ENCODE peak calls at places on chromosomes 5 and 9, in seven cellular contexts. One of them, this sample, is unnamed.

GRCh38 chr9:126673689-126674364 is 60.1 kb downstream of the LMX1B start:
- DNase-seq in transverse colon: no peak
- DNase-seq in HepG2: peak
- DNase-seq in A549: no peak
- DNase-seq in upper lobe of left lung: no peak
- DNase-seq in tibial nerve: no peak
- DNase-seq in stomach: no peak
- DNase-seq in this sample: peak

GRCh38 chr5:137310051-137310730 is 188.9 kb downstream of the SPOCK1 start:
- DNase-seq in A549: peak
- DNase-seq in tibial nerve: no peak
- DNase-seq in stomach: no peak
- DNase-seq in transverse colon: no peak
- DNase-seq in upper lobe of left lung: no peak
- DNase-seq in HepG2: no peak
- DNase-seq in this sample: no peak

GRCh38 chr5:40401965-40402364 is 277.8 kb upstream of the PTGER4 start:
- DNase-seq in HepG2: no peak
- DNase-seq in upper lobe of left lung: no peak
- DNase-seq in stomach: no peak
- DNase-seq in tibial nerve: no peak
- DNase-seq in transverse colon: no peak
- DNase-seq in A549: no peak
- DNase-seq in this sample: no peak

GRCh38 chr5:180013660-180014059 is 57.9 kb downstream of the RNF130 start:
- DNase-seq in tibial nerve: no peak
- DNase-seq in transverse colon: no peak
- DNase-seq in A549: no peak
- DNase-seq in stomach: no peak
- DNase-seq in HepG2: no peak
- DNase-seq in upper lobe of left lung: no peak
- DNase-seq in this sample: no peak

GRCh38 chr9:93807166-93808013 is 147.8 kb downstream of the BARX1 start:
- DNase-seq in upper lobe of left lung: no peak
- DNase-seq in HepG2: no peak
- DNase-seq in transverse colon: no peak
- DNase-seq in tibial nerve: no peak
- DNase-seq in stomach: no peak
- DNase-seq in A549: no peak
- DNase-seq in this sample: no peak

GRCh38 chr9:81822967-81823366 is 105.3 kb upstream of the SPATA31D4 start:
- DNase-seq in A549: no peak
- DNase-seq in upper lobe of left lung: no peak
- DNase-seq in transverse colon: no peak
- DNase-seq in tibial nerve: no peak
- DNase-seq in HepG2: no peak
- DNase-seq in stomach: no peak
- DNase-seq in this sample: no peak

GRCh38 chr9:74570879-74571512 is 73.9 kb downstream of the RORB start:
- DNase-seq in upper lobe of left lung: no peak
- DNase-seq in transverse colon: no peak
- DNase-seq in stomach: no peak
- DNase-seq in HepG2: peak
- DNase-seq in A549: peak
- DNase-seq in tibial nerve: peak
- DNase-seq in this sample: no peak

GRCh38 chr5:14705556-14705955 is 41.0 kb downstream of the OTULIN start:
- DNase-seq in tibial nerve: no peak
- DNase-seq in stomach: no peak
- DNase-seq in transverse colon: no peak
- DNase-seq in HepG2: no peak
- DNase-seq in A549: no peak
- DNase-seq in upper lobe of left lung: no peak
- DNase-seq in this sample: no peak

GRCh38 chr9:95341262-95342011 is 23.9 kb upstream of the FANCC start:
- DNase-seq in upper lobe of left lung: no peak
- DNase-seq in A549: no peak
- DNase-seq in transverse colon: no peak
- DNase-seq in HepG2: no peak
- DNase-seq in tibial nerve: no peak
- DNase-seq in stomach: no peak
- DNase-seq in this sample: no peak

GRCh38 chr5:95591490-95591901 is 28.4 kb upstream of the GPR150 start:
- DNase-seq in tibial nerve: no peak
- DNase-seq in HepG2: peak
- DNase-seq in upper lobe of left lung: no peak
- DNase-seq in A549: no peak
- DNase-seq in transverse colon: no peak
- DNase-seq in stomach: no peak
- DNase-seq in this sample: no peak

GRCh38 chr5:5544094-5544663 is 121.7 kb downstream of the ICE1 start:
- DNase-seq in HepG2: no peak
- DNase-seq in tibial nerve: no peak
- DNase-seq in A549: no peak
- DNase-seq in upper lobe of left lung: no peak
- DNase-seq in transverse colon: no peak
- DNase-seq in stomach: no peak
- DNase-seq in this sample: no peak

GRCh38 chr9:120267929-120268328 is 312.0 kb downstream of the CDK5RAP2 start:
- DNase-seq in upper lobe of left lung: no peak
- DNase-seq in transverse colon: no peak
- DNase-seq in A549: no peak
- DNase-seq in HepG2: no peak
- DNase-seq in stomach: no peak
- DNase-seq in tibial nerve: no peak
- DNase-seq in this sample: no peak

GRCh38 chr9:90112791-90113190 is 508.0 kb downstream of the GADD45G start:
- DNase-seq in transverse colon: no peak
- DNase-seq in HepG2: no peak
- DNase-seq in upper lobe of left lung: no peak
- DNase-seq in tibial nerve: no peak
- DNase-seq in stomach: no peak
- DNase-seq in A549: no peak
- DNase-seq in this sample: no peak

GRCh38 chr9:77038281-77039036 is 19.0 kb downstream of the FOXB2 start:
- DNase-seq in A549: no peak
- DNase-seq in transverse colon: no peak
- DNase-seq in upper lobe of left lung: no peak
- DNase-seq in tibial nerve: no peak
- DNase-seq in HepG2: no peak
- DNase-seq in stomach: no peak
- DNase-seq in this sample: no peak

GRCh38 chr5:39523821-39524220 is 99.0 kb upstream of the DAB2 start:
- DNase-seq in upper lobe of left lung: no peak
- DNase-seq in transverse colon: no peak
- DNase-seq in HepG2: no peak
- DNase-seq in stomach: no peak
- DNase-seq in A549: no peak
- DNase-seq in tibial nerve: no peak
- DNase-seq in this sample: no peak

GRCh38 chr5:138465288-138466057 is at the start of gene EGR1:
- DNase-seq in upper lobe of left lung: peak
- DNase-seq in HepG2: peak
- DNase-seq in stomach: peak
- DNase-seq in A549: peak
- DNase-seq in transverse colon: peak
- DNase-seq in tibial nerve: peak
- DNase-seq in this sample: peak

GRCh38 chr5:96629774-96630173 is 32.4 kb upstream of the CAST start:
- DNase-seq in HepG2: peak
- DNase-seq in tibial nerve: no peak
- DNase-seq in stomach: peak
- DNase-seq in transverse colon: no peak
- DNase-seq in A549: peak
- DNase-seq in upper lobe of left lung: peak
- DNase-seq in this sample: no peak

DNA sequence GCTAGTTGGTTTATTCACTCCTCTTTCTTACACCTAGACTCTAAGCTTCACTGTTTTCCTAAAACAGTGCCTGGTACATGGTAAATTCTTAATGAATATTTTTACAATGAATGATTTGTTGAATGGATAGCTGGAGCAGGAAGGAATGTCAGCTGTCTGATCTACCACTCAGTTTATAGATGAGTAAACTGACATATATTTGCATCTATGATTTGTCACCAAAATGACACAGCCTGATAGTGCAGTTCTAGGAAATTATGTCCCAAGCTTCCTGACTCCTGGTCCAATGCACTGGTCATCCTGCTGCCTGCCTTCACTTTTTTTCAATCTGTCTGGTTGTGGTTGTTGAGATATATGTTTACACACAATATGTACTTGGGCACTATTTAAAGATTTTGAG is 651.7 kb upstream of the WWC1 start:
- DNase-seq in HepG2: no peak
- DNase-seq in transverse colon: no peak
- DNase-seq in stomach: no peak
- DNase-seq in upper lobe of left lung: no peak
- DNase-seq in tibial nerve: no peak
- DNase-seq in A549: no peak
- DNase-seq in this sample: no peak
- TF ChIP-seq EP300 in HepG2: no peak
- TF ChIP-seq EP300 in transverse colon: no peak
- TF ChIP-seq EP300 in stomach: no peak
- TF ChIP-seq EP300 in upper lobe of left lung: no peak
- TF ChIP-seq EP300 in tibial nerve: no peak
- TF ChIP-seq EP300 in A549: no peak
- TF ChIP-seq EP300 in this sample: no peak

GRCh38 chr9:129139993-129140396 is 28.8 kb downstream of the PTPA start:
- DNase-seq in upper lobe of left lung: peak
- DNase-seq in HepG2: peak
- DNase-seq in transverse colon: peak
- DNase-seq in A549: peak
- DNase-seq in tibial nerve: peak
- DNase-seq in stomach: peak
- DNase-seq in this sample: peak
- TF ChIP-seq POLR2A in upper lobe of left lung: no peak
- TF ChIP-seq POLR2A in HepG2: peak
- TF ChIP-seq POLR2A in transverse colon: peak
- TF ChIP-seq POLR2A in A549: peak
- TF ChIP-seq POLR2A in tibial nerve: peak
- TF ChIP-seq POLR2A in stomach: no peak
- TF ChIP-seq POLR2A in this sample: no peak

GRCh38 chr9:86354882-86355399 is 731 bp upstream of the TUT7 start:
- DNase-seq in HepG2: peak
- DNase-seq in upper lobe of left lung: no peak
- DNase-seq in A549: peak
- DNase-seq in tibial nerve: no peak
- DNase-seq in stomach: no peak
- DNase-seq in transverse colon: no peak
- DNase-seq in this sample: no peak

GRCh38 chr9:86355814-86356213 is 1.6 kb upstream of the TUT7 start:
- DNase-seq in HepG2: no peak
- DNase-seq in A549: no peak
- DNase-seq in upper lobe of left lung: no peak
- DNase-seq in tibial nerve: no peak
- DNase-seq in transverse colon: no peak
- DNase-seq in stomach: no peak
- DNase-seq in this sample: no peak

GRCh38 chr9:86352440-86353106 is 1.6 kb downstream of the TUT7 start:
- DNase-seq in transverse colon: no peak
- DNase-seq in tibial nerve: no peak
- DNase-seq in stomach: no peak
- DNase-seq in upper lobe of left lung: no peak
- DNase-seq in A549: no peak
- DNase-seq in HepG2: no peak
- DNase-seq in this sample: no peak

GRCh38 chr9:86353591-86354047 is 591 bp downstream of the TUT7 start:
- DNase-seq in HepG2: peak
- DNase-seq in transverse colon: peak
- DNase-seq in A549: peak
- DNase-seq in stomach: peak
- DNase-seq in tibial nerve: no peak
- DNase-seq in upper lobe of left lung: peak
- DNase-seq in this sample: no peak

GRCh38 chr9:86354048-86354881 is at the start of gene TUT7:
- DNase-seq in A549: peak
- DNase-seq in transverse colon: peak
- DNase-seq in stomach: peak
- DNase-seq in tibial nerve: peak
- DNase-seq in upper lobe of left lung: peak
- DNase-seq in HepG2: peak
- DNase-seq in this sample: peak
- TF ChIP-seq EP300 in A549: no peak
- TF ChIP-seq EP300 in transverse colon: peak
- TF ChIP-seq EP300 in stomach: no peak
- TF ChIP-seq EP300 in tibial nerve: peak
- TF ChIP-seq EP300 in upper lobe of left lung: no peak
- TF ChIP-seq EP300 in HepG2: no peak
- TF ChIP-seq EP300 in this sample: no peak

GRCh38 chr5:141877478-141878185 is 578 bp downstream of the PCDH1 start:
- DNase-seq in tibial nerve: no peak
- DNase-seq in HepG2: no peak
- DNase-seq in transverse colon: peak
- DNase-seq in upper lobe of left lung: no peak
- DNase-seq in stomach: no peak
- DNase-seq in A549: no peak
- DNase-seq in this sample: no peak

GRCh38 chr5:141875022-141875740 is 3.0 kb downstream of the PCDH1 start:
- DNase-seq in HepG2: no peak
- DNase-seq in A549: no peak
- DNase-seq in transverse colon: no peak
- DNase-seq in stomach: peak
- DNase-seq in upper lobe of left lung: no peak
- DNase-seq in tibial nerve: no peak
- DNase-seq in this sample: no peak

GRCh38 chr5:141874262-141874964 is 3.8 kb downstream of the PCDH1 start:
- DNase-seq in transverse colon: peak
- DNase-seq in upper lobe of left lung: no peak
- DNase-seq in A549: no peak
- DNase-seq in stomach: peak
- DNase-seq in tibial nerve: no peak
- DNase-seq in HepG2: peak
- DNase-seq in this sample: no peak

GRCh38 chr5:141876628-141877477 is 1.4 kb downstream of the PCDH1 start:
- DNase-seq in A549: no peak
- DNase-seq in HepG2: no peak
- DNase-seq in tibial nerve: no peak
- DNase-seq in upper lobe of left lung: no peak
- DNase-seq in transverse colon: peak
- DNase-seq in stomach: peak
- DNase-seq in this sample: no peak

GRCh38 chr5:141875795-141876627 is 2.2 kb downstream of the PCDH1 start:
- DNase-seq in transverse colon: peak
- DNase-seq in tibial nerve: no peak
- DNase-seq in stomach: peak
- DNase-seq in upper lobe of left lung: peak
- DNase-seq in HepG2: no peak
- DNase-seq in A549: no peak
- DNase-seq in this sample: no peak
- TF ChIP-seq POLR2A in transverse colon: peak
- TF ChIP-seq POLR2A in tibial nerve: no peak
- TF ChIP-seq POLR2A in stomach: no peak
- TF ChIP-seq POLR2A in upper lobe of left lung: no peak
- TF ChIP-seq POLR2A in HepG2: no peak
- TF ChIP-seq POLR2A in A549: no peak
- TF ChIP-seq POLR2A in this sample: no peak